ENCODE peak calls at places on chromosomes 7 and 10, in ten cellular contexts. H is body of pancreas, X is spleen, A is NB4, T is H1, K is endothelial cell of umbilical vein, C is adrenal gland, Y is right lobe of liver, M is esophagus muscularis mucosa, J is H54. O is an unnamed sample.

GRCh38 chr7:141288626-141289025 is 214.8 kb downstream of the TMEM178B start:
- DNase-seq in K (no peak), C (no peak), J (no peak), M (no peak), A (no peak), T (no peak), Y (no peak), X (no peak), H (no peak), O (no peak)

GRCh38 chr10:18195060-18195799 is 55.0 kb downstream of the CACNB2 start:
- DNase-seq in K (no peak), H (no peak), T (no peak), J (no peak), M (no peak), A (no peak), C (no peak), X (no peak), Y (no peak), O (no peak)

GRCh38 chr7:139871276-139871675 is 42.2 kb downstream of the TBXAS1 start:
- DNase-seq in J (no peak), Y (no peak), T (no peak), K (peak; percentile 83), H (no peak), X (no peak), A (no peak), M (no peak), C (no peak), O (no peak)

GRCh38 chr7:70919491-70920073 is 212.4 kb upstream of the GALNT17 start:
- DNase-seq in T (no peak), C (no peak), K (no peak), A (peak; percentile 12), M (no peak), Y (no peak), H (no peak), X (no peak), J (no peak), O (no peak)

GRCh38 chr7:16204953-16205352 is 216.4 kb downstream of the CRPPA start:
- DNase-seq in K (no peak), X (no peak), Y (no peak), J (no peak), A (no peak), H (no peak), C (no peak), T (no peak), M (no peak), O (no peak)

GRCh38 chr7:140646931-140647647 is 6.5 kb upstream of the DENND2A start:
- DNase-seq in K (no peak), C (no peak), H (peak; percentile 62), J (no peak), Y (no peak), X (peak; percentile 81), T (no peak), M (no peak), A (peak; percentile 65), O (peak; percentile 43)

GRCh38 chr10:60524541-60524940 is 134.9 kb upstream of the ANK3 start:
- DNase-seq in J (no peak), Y (no peak), T (no peak), A (peak; percentile 33), X (no peak), M (no peak), H (no peak), K (no peak), C (no peak), O (no peak)

GRCh38 chr7:137948083-137948844 is 53.6 kb downstream of the CREB3L2 start:
- DNase-seq in J (no peak), T (no peak), K (no peak), A (no peak), M (no peak), X (no peak), H (no peak), C (no peak), Y (no peak), O (no peak)

GRCh38 chr7:28685660-28686417 is 272.3 kb downstream of the TRIL start:
- DNase-seq in A (peak; percentile 85), K (peak; percentile 99), H (peak; percentile 95), T (peak; percentile 77), J (peak; percentile 82), X (peak; percentile 83), Y (peak; percentile 80), C (peak; percentile 94), M (peak; percentile 98), O (peak; percentile 43)

GRCh38 chr7:18590744-18591340 is 95.3 kb downstream of the HDAC9 start:
- DNase-seq in C (no peak), M (no peak), A (peak; percentile 64), J (no peak), Y (no peak), K (peak; percentile 59), X (no peak), H (no peak), T (no peak), O (peak; percentile 15)

GRCh38 chr10:35336921-35337741 is 822 bp downstream of the CCNY start:
- DNase-seq in M (no peak), C (peak; percentile 47), A (peak; percentile 45), J (no peak), T (no peak), Y (peak; percentile 57), X (peak; percentile 91), K (peak; percentile 36), H (peak; percentile 54), O (peak; percentile 66)

GRCh38 chr10:35335718-35336083 is 608 bp upstream of the CCNY start:
- DNase-seq in J (no peak), M (no peak), X (peak; percentile 83), Y (peak; percentile 31), A (peak; percentile 27), T (no peak), C (no peak), H (no peak), K (no peak), O (peak; percentile 73)

GRCh38 chr10:35334297-35334696 is 2.0 kb upstream of the CCNY start:
- DNase-seq in Y (no peak), X (no peak), K (no peak), H (no peak), T (no peak), M (no peak), A (no peak), C (no peak), J (no peak), O (no peak)

GRCh38 chr10:35335133-35335532 is 1.2 kb upstream of the CCNY start:
- DNase-seq in M (no peak), A (no peak), H (no peak), Y (no peak), C (no peak), X (no peak), K (no peak), J (no peak), T (no peak), O (no peak)

DNA sequence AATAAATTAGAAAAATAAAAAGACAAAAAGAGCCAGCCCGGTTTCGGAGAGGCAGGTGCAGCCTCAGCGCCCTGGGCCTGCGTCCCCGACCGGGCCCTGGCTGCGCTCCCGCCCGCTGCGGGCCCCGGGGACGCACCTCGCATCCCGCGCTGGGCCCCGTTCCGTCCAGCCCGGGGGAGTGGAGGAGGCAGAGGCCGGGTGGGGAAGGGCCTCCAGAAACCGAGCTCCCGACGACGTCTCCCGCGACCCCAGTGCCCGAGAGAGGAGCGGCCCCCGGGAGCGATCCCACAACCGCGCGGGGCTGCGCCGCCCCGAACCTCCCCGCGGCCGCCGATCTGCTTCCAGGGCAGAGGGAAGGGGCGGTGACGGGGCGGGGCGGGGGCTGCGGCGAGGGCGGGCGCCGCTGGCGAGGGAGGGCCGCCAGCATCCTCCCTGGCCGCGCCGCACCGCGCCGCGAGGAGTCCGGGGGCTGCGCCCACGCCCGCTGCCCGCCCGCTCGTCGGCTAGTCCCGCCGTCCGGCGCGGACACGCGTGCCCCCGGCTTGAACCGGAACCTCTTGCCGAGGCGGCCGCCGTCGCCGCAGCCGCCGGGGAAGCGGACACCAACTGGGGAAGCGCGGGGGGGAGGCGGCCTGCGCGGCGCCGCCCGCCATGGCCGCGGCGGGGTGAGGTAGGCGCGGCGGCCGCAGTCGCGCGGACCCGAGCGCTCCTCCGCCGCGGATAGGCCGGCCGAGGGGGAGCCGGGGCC is at the start of gene CCNY:
- DNase-seq in J (peak; percentile 69), X (peak; percentile 95), T (no peak), Y (peak; percentile 89), A (peak; percentile 77), K (peak; percentile 67), C (peak; percentile 74), M (no peak), H (peak; percentile 83), O (peak; percentile 83)
- TF ChIP-seq POLR2A in J (peak; percentile 86), X (no peak), T (peak; percentile 36), Y (peak; percentile 85), A (peak; percentile 19), K (peak; percentile 62), C (peak; percentile 51), M (peak; percentile 57), H (peak; percentile 57), O (peak; percentile 58)

GRCh38 chr7:101934618-101935017 is 117.2 kb downstream of the CUX1 start:
- DNase-seq in X (peak; percentile 16), H (no peak), K (no peak), C (no peak), M (no peak), Y (no peak), A (no peak), T (no peak), J (no peak), O (no peak)
- TF ChIP-seq POLR2A in X (no peak), H (no peak), K (no peak), C (no peak), M (no peak), Y (no peak), A (no peak), T (no peak), J (no peak), O (no peak)

GRCh38 chr7:116400526-116400925 is 99.0 kb upstream of the CAV2 start:
- DNase-seq in Y (no peak), M (no peak), A (no peak), X (no peak), T (no peak), H (no peak), K (no peak), C (no peak), J (no peak), O (no peak)
- TF ChIP-seq POLR2A in Y (no peak), M (no peak), A (no peak), X (no peak), T (no peak), H (no peak), K (no peak), C (no peak), J (no peak), O (no peak)

GRCh38 chr10:112950714-112951348 is 784 bp downstream of the TCF7L2 start:
- DNase-seq in A (peak; percentile 70), K (peak; percentile 40), C (peak; percentile 50), Y (peak; percentile 25), H (peak; percentile 39), X (peak; percentile 80), T (no peak), J (no peak), M (no peak), O (no peak)

GRCh38 chr10:112952282-112952991 is 2.4 kb downstream of the TCF7L2 start:
- DNase-seq in A (no peak), J (no peak), Y (peak; percentile 32), M (no peak), T (no peak), H (peak; percentile 53), X (peak; percentile 79), K (no peak), C (peak; percentile 30), O (no peak)

GRCh38 chr10:112949128-112949823 is 771 bp upstream of the TCF7L2 start:
- DNase-seq in T (no peak), X (no peak), K (peak; percentile 53), J (no peak), H (peak; percentile 19), M (no peak), Y (no peak), A (no peak), C (no peak), O (no peak)

GRCh38 chr10:112951349-112952281 is 1.6 kb downstream of the TCF7L2 start:
- DNase-seq in T (no peak), H (peak; percentile 69), A (peak; percentile 72), M (no peak), J (peak; percentile 51), C (peak; percentile 62), Y (peak; percentile 67), K (peak; percentile 74), X (peak; percentile 87), O (peak; percentile 20)

GRCh38 chr10:112949875-112950507 is at the start of gene TCF7L2:
- DNase-seq in M (peak; percentile 99), K (peak; percentile 97), A (peak; percentile 94), Y (peak; percentile 97), X (peak; percentile 93), C (peak; percentile 96), H (peak; percentile 99), T (peak; percentile 94), J (peak; percentile 74), O (peak; percentile 66)
- TF ChIP-seq POLR2A in M (peak; percentile 23), K (no peak), A (peak; percentile 43), Y (peak; percentile 80), X (no peak), C (no peak), H (peak; percentile 24), T (no peak), J (peak; percentile 41), O (no peak)

O was measured in erythroblast.